ENCODE peak calls at places on chromosomes 6 and 20, in six cellular contexts. O is IMR-90, V is A549, Z is breast epithelium, P is adrenal gland, J is uterus. E is an unnamed sample.

GRCh38 chr20:34980543-34981213 is 25.0 kb downstream of the MYH7B start:
- DNase-seq in P (no peak), J (no peak), Z (no peak), V (no peak), O (peak), E (no peak)

GRCh38 chr20:31363295-31363694 is 5.1 kb upstream of the DEFB118 start:
- DNase-seq in P (no peak), J (no peak), Z (no peak), V (no peak), O (no peak), E (no peak)

GRCh38 chr20:8796088-8796665 is 272.7 kb upstream of the PLCB4 start:
- DNase-seq in V (no peak), P (no peak), O (peak), J (no peak), Z (no peak), E (no peak)

GRCh38 chr6:137237413-137238170 is 18.4 kb upstream of the IFNGR1 start:
- DNase-seq in J (no peak), V (peak), O (peak), P (no peak), Z (no peak), E (no peak)

GRCh38 chr6:14086701-14087100 is 30.9 kb upstream of the CD83 start:
- DNase-seq in P (no peak), O (peak), Z (no peak), V (no peak), J (no peak), E (no peak)

GRCh38 chr6:106145144-106145543 is 59.0 kb downstream of the PRDM1 start:
- DNase-seq in J (no peak), O (no peak), P (no peak), Z (no peak), V (no peak), E (no peak)

GRCh38 chr6:77403424-77403823 is 59.9 kb downstream of the HTR1B start:
- DNase-seq in Z (no peak), P (no peak), O (peak), J (no peak), V (no peak), E (peak)

GRCh38 chr6:170152989-170153388 is 137.9 kb downstream of the DLL1 start:
- DNase-seq in J (peak), O (no peak), Z (peak), V (peak), P (no peak), E (peak)

GRCh38 chr6:107576852-107577251 is 86.9 kb downstream of the SOBP start:
- DNase-seq in V (no peak), Z (no peak), O (peak), J (no peak), P (peak), E (no peak)

GRCh38 chr20:3532089-3532615 is 61.3 kb downstream of the ATRN start:
- DNase-seq in O (no peak), J (no peak), P (no peak), V (no peak), Z (no peak), E (no peak)

GRCh38 chr6:152091851-152092341 is 284.4 kb downstream of the ESR1 start:
- DNase-seq in P (no peak), J (no peak), V (no peak), Z (no peak), O (peak), E (no peak)

GRCh38 chr6:124053315-124053714 is 249.7 kb downstream of the NKAIN2 start:
- DNase-seq in J (no peak), P (no peak), O (no peak), Z (no peak), V (no peak), E (no peak)

GRCh38 chr6:31727034-31727716 is 1.9 kb downstream of the DDAH2 start:
- DNase-seq in P (peak), Z (no peak), V (no peak), O (no peak), J (no peak), E (no peak)

GRCh38 chr6:33846226-33846625 is 42.4 kb upstream of the MLN start:
- DNase-seq in V (no peak), P (no peak), J (no peak), Z (no peak), O (no peak), E (no peak)

GRCh38 chr20:58647814-58648501 is 3.1 kb upstream of the STX16 start:
- DNase-seq in Z (peak), O (peak), V (no peak), J (no peak), P (no peak), E (peak)

GRCh38 chr6:123564363-123564762 is 72.4 kb downstream of the TRDN start:
- DNase-seq in V (no peak), Z (no peak), P (no peak), J (no peak), O (no peak), E (no peak)

GRCh38 chr6:50829898-50830439 is 11.3 kb downstream of the TFAP2B start:
- DNase-seq in P (no peak), V (no peak), J (no peak), Z (no peak), O (no peak), E (no peak)

GRCh38 chr20:52484438-52484837 is 292.9 kb upstream of the ZFP64 start:
- DNase-seq in J (no peak), P (no peak), Z (no peak), O (peak), V (no peak), E (no peak)

GRCh38 chr20:44704551-44704971 is 10.6 kb upstream of the CCN5 start:
- DNase-seq in V (no peak), Z (no peak), J (no peak), O (peak), P (peak), E (no peak)

GRCh38 chr6:144660545-144660944 is 375.4 kb downstream of the UTRN start:
- DNase-seq in O (no peak), Z (no peak), J (no peak), P (no peak), V (no peak), E (no peak)

GRCh38 chr20:56924976-56925695 is 296.0 kb downstream of the TFAP2C start:
- DNase-seq in Z (no peak), P (no peak), V (peak), J (no peak), O (no peak), E (no peak)

GRCh38 chr20:31922181-31922580 is 29.7 kb downstream of the PDRG1 start:
- DNase-seq in V (no peak), O (no peak), J (no peak), Z (no peak), P (no peak), E (no peak)

GRCh38 chr6:108588586-108588985 is 27.9 kb downstream of the FOXO3 start:
- DNase-seq in P (no peak), O (peak), J (no peak), V (no peak), Z (no peak), E (no peak)

GRCh38 chr6:46793138-46793537 is at the start of gene MEP1A:
- DNase-seq in V (no peak), Z (no peak), O (no peak), J (no peak), P (no peak), E (no peak)
- TF ChIP-seq POLR2A in V (no peak), Z (no peak), O (no peak), J (no peak), P (no peak), E (no peak)

GRCh38 chr6:41658551-41659069 is 20.3 kb downstream of the MDFI start:
- DNase-seq in O (no peak), P (no peak), Z (no peak), J (no peak), V (no peak), E (no peak)

GRCh38 chr6:41657131-41658094 is 19.1 kb downstream of the MDFI start:
- DNase-seq in Z (no peak), V (no peak), J (no peak), P (no peak), O (no peak), E (no peak)

GRCh38 chr6:41653642-41654432 is 15.6 kb downstream of the MDFI start:
- DNase-seq in V (no peak), J (no peak), Z (no peak), P (no peak), O (no peak), E (no peak)

GRCh38 chr6:41654433-41655020 is 16.3 kb downstream of the MDFI start:
- DNase-seq in O (no peak), J (no peak), V (no peak), P (no peak), Z (no peak), E (no peak)

GRCh38 chr6:41655706-41656668 is 17.7 kb downstream of the MDFI start:
- DNase-seq in V (no peak), O (peak), Z (no peak), P (no peak), J (no peak), E (no peak)
- TF ChIP-seq POLR2A in V (no peak), O (no peak), Z (no peak), P (no peak), J (no peak), E (no peak)

GRCh38 chr20:41134362-41135186 is 2.8 kb upstream of the PLCG1 start:
- DNase-seq in J (no peak), Z (no peak), P (no peak), V (no peak), O (no peak), E (no peak)

GRCh38 chr20:41131594-41132387 is 5.6 kb upstream of the PLCG1 start:
- DNase-seq in Z (no peak), V (no peak), P (no peak), O (no peak), J (no peak), E (no peak)

GRCh38 chr20:41135187-41135887 is 2.0 kb upstream of the PLCG1 start:
- DNase-seq in V (peak), J (no peak), Z (peak), P (no peak), O (peak), E (no peak)

GRCh38 chr20:41135888-41136243 is 1.5 kb upstream of the PLCG1 start:
- DNase-seq in P (no peak), V (no peak), J (no peak), O (no peak), Z (no peak), E (no peak)

DNA sequence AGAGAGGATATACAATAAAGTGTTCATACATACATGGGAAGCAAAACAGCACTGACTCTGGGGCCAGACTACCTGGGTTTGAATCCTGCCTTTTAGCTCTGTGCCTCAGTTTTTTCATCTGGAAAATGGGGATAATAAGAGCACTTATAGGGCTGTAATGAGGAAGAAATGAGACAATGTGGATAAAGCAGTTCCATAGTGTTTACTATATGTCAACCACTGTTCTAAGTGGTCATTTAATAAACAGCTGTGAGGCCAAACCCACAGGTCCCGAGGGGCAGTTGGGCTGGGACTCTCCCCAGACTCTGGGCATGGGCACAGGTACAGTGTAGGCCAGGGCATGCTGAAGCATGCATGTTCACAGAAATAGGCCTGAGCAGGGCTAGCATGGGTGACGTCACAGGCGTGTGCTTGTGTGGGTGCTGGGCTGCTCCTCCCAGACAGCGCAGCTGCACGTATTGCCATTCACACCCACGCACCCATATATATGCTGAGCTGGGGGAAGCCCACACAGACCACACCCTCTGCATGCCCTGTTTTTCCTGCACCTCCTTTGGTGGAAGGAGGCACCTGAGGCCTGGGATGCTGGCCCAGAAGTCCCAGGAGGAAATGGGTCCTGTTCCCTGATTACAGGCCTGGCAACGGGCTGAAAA is 3.5 kb upstream of the PLCG1 start:
- DNase-seq in P (no peak), O (peak), Z (peak), V (no peak), J (no peak), E (no peak)
- TF ChIP-seq POLR2A in P (no peak), O (no peak), Z (no peak), V (no peak), J (no peak), E (no peak)

DNA sequence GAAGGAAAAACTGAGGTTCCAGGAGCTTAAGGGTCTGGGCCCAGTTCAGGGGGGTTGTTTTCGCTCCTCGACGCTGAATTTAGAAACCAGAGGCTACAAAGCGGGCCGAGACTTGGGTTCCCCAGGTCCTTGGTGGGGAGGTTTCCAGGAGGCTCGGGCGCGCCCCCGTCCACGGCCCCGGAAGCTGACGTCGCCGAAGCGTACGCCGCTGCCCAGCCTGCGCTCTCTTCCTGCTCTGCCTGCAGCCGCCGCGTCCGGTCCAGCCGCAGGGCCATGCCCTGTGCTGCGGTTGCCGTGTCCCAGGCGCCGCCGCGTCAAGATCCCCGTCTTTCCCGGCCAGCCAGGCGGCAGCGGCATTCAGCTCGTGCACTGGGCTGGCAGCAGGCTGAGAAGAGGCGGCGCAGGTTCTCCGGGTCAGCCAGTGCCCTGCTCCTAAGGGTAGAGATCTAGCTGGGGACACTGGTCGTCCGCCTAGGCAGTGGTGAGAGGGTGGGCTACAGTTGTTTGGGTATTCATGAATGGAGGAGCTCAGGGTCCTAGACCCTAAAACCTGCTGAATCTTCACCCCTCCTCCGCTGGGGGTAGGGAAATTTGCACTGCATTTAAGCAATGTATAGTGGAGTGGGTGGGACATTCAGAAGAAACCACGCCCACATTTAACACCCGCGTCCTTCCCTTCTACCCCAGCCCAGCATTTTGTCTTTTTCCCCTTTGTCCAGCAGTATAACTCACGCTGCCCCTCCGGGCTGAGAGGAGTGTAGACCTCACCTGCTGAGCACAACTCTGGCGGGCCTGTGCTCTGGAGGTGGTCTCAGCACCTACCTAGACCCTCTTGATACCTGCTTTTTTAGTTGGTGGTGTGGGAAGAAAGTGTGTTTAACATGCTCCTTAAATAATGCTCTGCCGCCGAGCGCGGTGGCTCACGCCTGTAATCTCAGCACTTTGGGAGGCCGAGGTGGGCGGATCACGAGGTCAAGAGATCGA is 1.1 kb upstream of the TRIM26 start:
- DNase-seq in V (peak), O (peak), J (peak), P (peak), Z (peak), E (peak)
- TF ChIP-seq POLR2A in V (peak), O (no peak), J (peak), P (peak), Z (peak), E (peak)

GRCh38 chr6:37123957-37124729 is 45.8 kb upstream of the PIM1 start:
- DNase-seq in O (no peak), Z (no peak), J (no peak), P (no peak), V (no peak), E (no peak)
- TF ChIP-seq POLR2A in O (no peak), Z (no peak), J (no peak), P (no peak), V (no peak), E (no peak)

GRCh38 chr6:90295854-90296345 is 743 bp downstream of the BACH2 start:
- DNase-seq in Z (peak), P (peak), O (peak), J (peak), V (peak), E (no peak)
- TF ChIP-seq POLR2A in Z (no peak), P (peak), O (no peak), J (peak), V (no peak), E (no peak)

DNA sequence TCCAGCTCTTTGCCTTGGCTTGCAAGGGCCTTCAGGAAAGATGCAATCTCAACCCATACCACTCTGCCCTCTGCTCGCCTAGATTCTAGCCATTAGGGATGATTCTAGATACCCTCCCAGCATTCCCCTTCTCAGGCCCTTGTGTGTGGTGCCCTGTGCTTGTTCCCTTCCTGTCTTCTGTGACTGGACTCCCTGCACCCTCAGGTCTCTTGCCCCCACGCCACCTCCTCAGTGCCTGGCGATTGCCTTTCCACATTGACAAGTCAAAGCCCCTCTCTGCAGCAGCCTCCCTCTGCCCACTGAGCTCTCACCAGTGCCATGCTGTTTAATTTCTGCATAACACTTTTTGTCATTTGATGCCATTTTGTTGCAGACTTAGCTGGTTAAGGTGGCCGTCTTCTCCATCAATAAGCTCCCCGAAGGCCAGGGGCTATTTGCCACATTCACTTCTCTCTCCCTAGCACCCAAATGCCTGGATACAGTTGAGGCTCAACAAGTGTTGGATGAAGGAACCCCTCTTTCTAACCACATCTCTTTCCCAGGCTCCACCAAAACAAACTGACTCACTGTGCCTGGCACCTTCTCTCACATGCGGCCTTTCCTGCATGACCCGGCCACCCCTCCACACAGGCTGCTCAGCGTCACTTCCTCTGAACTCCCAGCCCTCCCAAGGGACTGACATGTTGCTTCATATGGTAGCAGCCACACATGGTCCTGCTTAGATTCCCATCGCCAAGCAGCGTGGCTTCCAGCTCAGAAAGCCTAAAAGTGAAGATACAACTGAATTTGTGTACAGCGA is 4.6 kb upstream of the TXNDC5 start:
- DNase-seq in V (no peak), O (peak), P (peak), Z (no peak), J (peak), E (no peak)
- TF ChIP-seq POLR2A in V (no peak), O (no peak), P (no peak), Z (no peak), J (no peak), E (no peak)

GRCh38 chr20:50464026-50464724 is 46.0 kb upstream of the PTPN1 start:
- DNase-seq in O (peak), J (peak), V (peak), P (peak), Z (peak), E (no peak)

GRCh38 chr20:50462093-50462685 is 48.0 kb upstream of the PTPN1 start:
- DNase-seq in Z (no peak), V (no peak), J (no peak), O (peak), P (no peak), E (no peak)

GRCh38 chr20:50467618-50468373 is 42.4 kb upstream of the PTPN1 start:
- DNase-seq in P (no peak), J (peak), V (peak), Z (no peak), O (peak), E (peak)

GRCh38 chr20:50468378-50468798 is 41.8 kb upstream of the PTPN1 start:
- DNase-seq in V (no peak), P (no peak), Z (no peak), O (no peak), J (no peak), E (no peak)

GRCh38 chr20:50464725-50465650 is 45.2 kb upstream of the PTPN1 start:
- DNase-seq in Z (no peak), J (no peak), O (peak), V (no peak), P (no peak), E (no peak)
- TF ChIP-seq POLR2A in Z (no peak), J (no peak), O (no peak), V (no peak), P (no peak), E (no peak)